ENCODE peak calls at places on chromosomes 16 and 17, in eight cellular contexts. One of them, this sample, is unnamed.

GRCh38 chr16:28844226-28844885 is 1.8 kb downstream of the TUFM start:
- DNase-seq in DMS153: no peak
- DNase-seq in activated CD4-positive, alpha-beta memory T cell treated with anti-CD3 and anti-CD28 coated beads for 36 hours: no peak
- DNase-seq in amniotic epithelial cell: no peak
- DNase-seq in amniotic stem cell: no peak
- DNase-seq in heart right ventricle: no peak
- DNase-seq in globus pallidus: no peak
- DNase-seq in iris pigment epithelial cell: no peak
- DNase-seq in this sample: no peak

GRCh38 chr17:78125976-78126894 is 2.3 kb downstream of the TMC6 start:
- DNase-seq in iris pigment epithelial cell: no peak
- DNase-seq in amniotic epithelial cell: no peak
- DNase-seq in activated CD4-positive, alpha-beta memory T cell treated with anti-CD3 and anti-CD28 coated beads for 36 hours: no peak
- DNase-seq in globus pallidus: no peak
- DNase-seq in heart right ventricle: no peak
- DNase-seq in DMS153: no peak
- DNase-seq in amniotic stem cell: no peak
- DNase-seq in this sample: no peak

GRCh38 chr17:80264048-80264792 is 3.6 kb downstream of the RNF213 start:
- DNase-seq in amniotic stem cell: no peak
- DNase-seq in amniotic epithelial cell: no peak
- DNase-seq in activated CD4-positive, alpha-beta memory T cell treated with anti-CD3 and anti-CD28 coated beads for 36 hours: peak
- DNase-seq in heart right ventricle: no peak
- DNase-seq in iris pigment epithelial cell: no peak
- DNase-seq in DMS153: no peak
- DNase-seq in globus pallidus: peak
- DNase-seq in this sample: no peak

GRCh38 chr16:21646721-21647561 is 5.5 kb downstream of the IGSF6 start:
- DNase-seq in globus pallidus: no peak
- DNase-seq in activated CD4-positive, alpha-beta memory T cell treated with anti-CD3 and anti-CD28 coated beads for 36 hours: peak
- DNase-seq in iris pigment epithelial cell: no peak
- DNase-seq in amniotic stem cell: no peak
- DNase-seq in heart right ventricle: no peak
- DNase-seq in DMS153: no peak
- DNase-seq in amniotic epithelial cell: no peak
- DNase-seq in this sample: no peak

GRCh38 chr16:26365555-26365954 is 673.8 kb downstream of the HS3ST4 start:
- DNase-seq in activated CD4-positive, alpha-beta memory T cell treated with anti-CD3 and anti-CD28 coated beads for 36 hours: no peak
- DNase-seq in amniotic stem cell: no peak
- DNase-seq in amniotic epithelial cell: no peak
- DNase-seq in iris pigment epithelial cell: no peak
- DNase-seq in globus pallidus: no peak
- DNase-seq in heart right ventricle: no peak
- DNase-seq in DMS153: peak
- DNase-seq in this sample: no peak

GRCh38 chr17:75730065-75730464 is 8.8 kb downstream of the ITGB4 start:
- DNase-seq in iris pigment epithelial cell: no peak
- DNase-seq in DMS153: no peak
- DNase-seq in heart right ventricle: no peak
- DNase-seq in amniotic stem cell: no peak
- DNase-seq in globus pallidus: no peak
- DNase-seq in amniotic epithelial cell: no peak
- DNase-seq in activated CD4-positive, alpha-beta memory T cell treated with anti-CD3 and anti-CD28 coated beads for 36 hours: no peak
- DNase-seq in this sample: no peak

GRCh38 chr17:954431-955164 is 25.0 kb downstream of the NXN start:
- DNase-seq in amniotic epithelial cell: peak
- DNase-seq in heart right ventricle: no peak
- DNase-seq in globus pallidus: no peak
- DNase-seq in amniotic stem cell: no peak
- DNase-seq in DMS153: no peak
- DNase-seq in activated CD4-positive, alpha-beta memory T cell treated with anti-CD3 and anti-CD28 coated beads for 36 hours: no peak
- DNase-seq in iris pigment epithelial cell: peak
- DNase-seq in this sample: no peak

GRCh38 chr16:7086842-7087616 is 245.6 kb upstream of the RBFOX1 start:
- DNase-seq in iris pigment epithelial cell: peak
- DNase-seq in activated CD4-positive, alpha-beta memory T cell treated with anti-CD3 and anti-CD28 coated beads for 36 hours: no peak
- DNase-seq in heart right ventricle: peak
- DNase-seq in amniotic epithelial cell: no peak
- DNase-seq in globus pallidus: peak
- DNase-seq in amniotic stem cell: no peak
- DNase-seq in DMS153: peak
- DNase-seq in this sample: no peak

GRCh38 chr16:78770353-78771091 is 671.1 kb downstream of the WWOX start:
- DNase-seq in globus pallidus: peak
- DNase-seq in amniotic epithelial cell: peak
- DNase-seq in heart right ventricle: peak
- DNase-seq in DMS153: no peak
- DNase-seq in activated CD4-positive, alpha-beta memory T cell treated with anti-CD3 and anti-CD28 coated beads for 36 hours: peak
- DNase-seq in amniotic stem cell: no peak
- DNase-seq in iris pigment epithelial cell: no peak
- DNase-seq in this sample: peak

GRCh38 chr17:78891406-78892061 is 11.5 kb downstream of the CEP295NL start:
- DNase-seq in activated CD4-positive, alpha-beta memory T cell treated with anti-CD3 and anti-CD28 coated beads for 36 hours: no peak
- DNase-seq in amniotic stem cell: no peak
- DNase-seq in amniotic epithelial cell: no peak
- DNase-seq in iris pigment epithelial cell: no peak
- DNase-seq in globus pallidus: no peak
- DNase-seq in DMS153: no peak
- DNase-seq in heart right ventricle: no peak
- DNase-seq in this sample: no peak

GRCh38 chr16:9225527-9226316 is 134.3 kb downstream of the HAPSTR1 start:
- DNase-seq in globus pallidus: peak
- DNase-seq in amniotic stem cell: no peak
- DNase-seq in heart right ventricle: no peak
- DNase-seq in amniotic epithelial cell: no peak
- DNase-seq in activated CD4-positive, alpha-beta memory T cell treated with anti-CD3 and anti-CD28 coated beads for 36 hours: no peak
- DNase-seq in iris pigment epithelial cell: no peak
- DNase-seq in DMS153: peak
- DNase-seq in this sample: no peak

GRCh38 chr17:48527742-48528028 is 3.1 kb downstream of the HOXB1 start:
- DNase-seq in globus pallidus: no peak
- DNase-seq in DMS153: no peak
- DNase-seq in amniotic epithelial cell: no peak
- DNase-seq in amniotic stem cell: no peak
- DNase-seq in iris pigment epithelial cell: no peak
- DNase-seq in heart right ventricle: no peak
- DNase-seq in activated CD4-positive, alpha-beta memory T cell treated with anti-CD3 and anti-CD28 coated beads for 36 hours: no peak
- DNase-seq in this sample: no peak

GRCh38 chr16:59459811-59460210 is 725.7 kb upstream of the GOT2 start:
- DNase-seq in iris pigment epithelial cell: peak
- DNase-seq in globus pallidus: no peak
- DNase-seq in DMS153: no peak
- DNase-seq in amniotic stem cell: no peak
- DNase-seq in amniotic epithelial cell: no peak
- DNase-seq in heart right ventricle: no peak
- DNase-seq in activated CD4-positive, alpha-beta memory T cell treated with anti-CD3 and anti-CD28 coated beads for 36 hours: no peak
- DNase-seq in this sample: no peak

GRCh38 chr17:44367626-44368025 is 4.0 kb upstream of the FAM171A2 start:
- DNase-seq in activated CD4-positive, alpha-beta memory T cell treated with anti-CD3 and anti-CD28 coated beads for 36 hours: no peak
- DNase-seq in iris pigment epithelial cell: no peak
- DNase-seq in amniotic epithelial cell: no peak
- DNase-seq in globus pallidus: no peak
- DNase-seq in amniotic stem cell: no peak
- DNase-seq in heart right ventricle: no peak
- DNase-seq in DMS153: no peak
- DNase-seq in this sample: no peak

GRCh38 chr16:85403693-85404092 is 209.4 kb upstream of the GSE1 start:
- DNase-seq in amniotic epithelial cell: no peak
- DNase-seq in iris pigment epithelial cell: no peak
- DNase-seq in amniotic stem cell: no peak
- DNase-seq in heart right ventricle: no peak
- DNase-seq in globus pallidus: no peak
- DNase-seq in DMS153: no peak
- DNase-seq in activated CD4-positive, alpha-beta memory T cell treated with anti-CD3 and anti-CD28 coated beads for 36 hours: peak
- DNase-seq in this sample: no peak